ENCODE peak calls at places on chromosomes 13 and 19, in seven cellular contexts. One of them, this sample, is unnamed.

GRCh38 chr13:99087954-99088491 is 110.2 kb upstream of the DOCK9 start:
- DNase-seq in CD8-positive, alpha-beta T cell: no peak
- DNase-seq in CD4-positive, alpha-beta T cell: peak
- DNase-seq in HCT116: no peak
- DNase-seq in AG04449: no peak
- DNase-seq in spleen: peak
- DNase-seq in progenitor cell of endocrine pancreas: no peak
- DNase-seq in this sample: no peak

GRCh38 chr13:28245465-28245864 is 107.1 kb downstream of the PAN3 start:
- DNase-seq in AG04449: no peak
- DNase-seq in progenitor cell of endocrine pancreas: no peak
- DNase-seq in HCT116: no peak
- DNase-seq in spleen: no peak
- DNase-seq in CD8-positive, alpha-beta T cell: no peak
- DNase-seq in CD4-positive, alpha-beta T cell: no peak
- DNase-seq in this sample: no peak

GRCh38 chr13:31007392-31007791 is 74.9 kb downstream of the TEX26 start:
- DNase-seq in CD8-positive, alpha-beta T cell: no peak
- DNase-seq in CD4-positive, alpha-beta T cell: no peak
- DNase-seq in progenitor cell of endocrine pancreas: no peak
- DNase-seq in HCT116: no peak
- DNase-seq in spleen: no peak
- DNase-seq in AG04449: no peak
- DNase-seq in this sample: no peak

GRCh38 chr19:36151144-36152051 is 849 bp downstream of the COX7A1 start:
- DNase-seq in HCT116: no peak
- DNase-seq in progenitor cell of endocrine pancreas: no peak
- DNase-seq in AG04449: no peak
- DNase-seq in spleen: peak
- DNase-seq in CD8-positive, alpha-beta T cell: no peak
- DNase-seq in CD4-positive, alpha-beta T cell: no peak
- DNase-seq in this sample: no peak

GRCh38 chr19:29804493-29804892 is 7.3 kb upstream of the CCNE1 start:
- DNase-seq in AG04449: no peak
- DNase-seq in spleen: no peak
- DNase-seq in CD4-positive, alpha-beta T cell: no peak
- DNase-seq in CD8-positive, alpha-beta T cell: no peak
- DNase-seq in progenitor cell of endocrine pancreas: no peak
- DNase-seq in HCT116: no peak
- DNase-seq in this sample: peak

GRCh38 chr19:51547397-51548212 is 16.1 kb upstream of the SIGLEC6 start:
- DNase-seq in CD8-positive, alpha-beta T cell: no peak
- DNase-seq in AG04449: no peak
- DNase-seq in spleen: no peak
- DNase-seq in CD4-positive, alpha-beta T cell: no peak
- DNase-seq in progenitor cell of endocrine pancreas: no peak
- DNase-seq in HCT116: no peak
- DNase-seq in this sample: no peak

GRCh38 chr13:40271931-40272775 is 394.3 kb downstream of the FOXO1 start:
- DNase-seq in CD8-positive, alpha-beta T cell: no peak
- DNase-seq in CD4-positive, alpha-beta T cell: peak
- DNase-seq in spleen: no peak
- DNase-seq in HCT116: no peak
- DNase-seq in progenitor cell of endocrine pancreas: no peak
- DNase-seq in AG04449: peak
- DNase-seq in this sample: no peak

GRCh38 chr19:57053401-57053800 is 66.4 kb upstream of the USP29 start:
- DNase-seq in progenitor cell of endocrine pancreas: no peak
- DNase-seq in AG04449: no peak
- DNase-seq in CD4-positive, alpha-beta T cell: no peak
- DNase-seq in HCT116: no peak
- DNase-seq in CD8-positive, alpha-beta T cell: no peak
- DNase-seq in spleen: no peak
- DNase-seq in this sample: no peak

GRCh38 chr13:19644947-19645439 is 11.5 kb downstream of the MPHOSPH8 start:
- DNase-seq in progenitor cell of endocrine pancreas: no peak
- DNase-seq in AG04449: no peak
- DNase-seq in spleen: no peak
- DNase-seq in CD8-positive, alpha-beta T cell: no peak
- DNase-seq in HCT116: no peak
- DNase-seq in CD4-positive, alpha-beta T cell: no peak
- DNase-seq in this sample: peak

GRCh38 chr13:113663934-113664333 is 3.1 kb upstream of the GRK1 start:
- DNase-seq in progenitor cell of endocrine pancreas: no peak
- DNase-seq in CD4-positive, alpha-beta T cell: no peak
- DNase-seq in spleen: peak
- DNase-seq in CD8-positive, alpha-beta T cell: no peak
- DNase-seq in AG04449: no peak
- DNase-seq in HCT116: no peak
- DNase-seq in this sample: no peak

GRCh38 chr19:47719047-47719885 is 6.0 kb downstream of the EHD2 start:
- DNase-seq in CD8-positive, alpha-beta T cell: no peak
- DNase-seq in progenitor cell of endocrine pancreas: no peak
- DNase-seq in HCT116: no peak
- DNase-seq in AG04449: peak
- DNase-seq in CD4-positive, alpha-beta T cell: no peak
- DNase-seq in spleen: peak
- DNase-seq in this sample: no peak

GRCh38 chr19:50433201-50434180 is 799 bp downstream of the MYBPC2 start:
- DNase-seq in CD4-positive, alpha-beta T cell: no peak
- DNase-seq in spleen: no peak
- DNase-seq in CD8-positive, alpha-beta T cell: no peak
- DNase-seq in progenitor cell of endocrine pancreas: no peak
- DNase-seq in HCT116: no peak
- DNase-seq in AG04449: no peak
- DNase-seq in this sample: no peak

GRCh38 chr13:110559429-110559943 is 2.0 kb downstream of the RAB20 start:
- DNase-seq in CD4-positive, alpha-beta T cell: no peak
- DNase-seq in progenitor cell of endocrine pancreas: no peak
- DNase-seq in AG04449: no peak
- DNase-seq in HCT116: no peak
- DNase-seq in spleen: peak
- DNase-seq in CD8-positive, alpha-beta T cell: no peak
- DNase-seq in this sample: no peak

GRCh38 chr13:50131998-50132936 is 117.0 kb downstream of the KCNRG start:
- DNase-seq in CD4-positive, alpha-beta T cell: no peak
- DNase-seq in AG04449: no peak
- DNase-seq in CD8-positive, alpha-beta T cell: no peak
- DNase-seq in progenitor cell of endocrine pancreas: no peak
- DNase-seq in spleen: no peak
- DNase-seq in HCT116: no peak
- DNase-seq in this sample: no peak

GRCh38 chr19:35337081-35337983 is 8.3 kb downstream of the CD22 start:
- DNase-seq in CD4-positive, alpha-beta T cell: no peak
- DNase-seq in CD8-positive, alpha-beta T cell: no peak
- DNase-seq in AG04449: no peak
- DNase-seq in HCT116: no peak
- DNase-seq in progenitor cell of endocrine pancreas: no peak
- DNase-seq in spleen: no peak
- DNase-seq in this sample: no peak

GRCh38 chr19:10566658-10567410 is 1.0 kb upstream of the KRI1 start:
- DNase-seq in CD8-positive, alpha-beta T cell: peak
- DNase-seq in CD4-positive, alpha-beta T cell: peak
- DNase-seq in HCT116: no peak
- DNase-seq in progenitor cell of endocrine pancreas: no peak
- DNase-seq in spleen: peak
- DNase-seq in AG04449: no peak
- DNase-seq in this sample: peak

GRCh38 chr19:8615813-8616596 is 5.5 kb upstream of the ADAMTS10 start:
- DNase-seq in CD4-positive, alpha-beta T cell: peak
- DNase-seq in HCT116: peak
- DNase-seq in CD8-positive, alpha-beta T cell: no peak
- DNase-seq in AG04449: no peak
- DNase-seq in spleen: peak
- DNase-seq in progenitor cell of endocrine pancreas: peak
- DNase-seq in this sample: peak

GRCh38 chr13:78239681-78240080 is 321.1 kb upstream of the EDNRB start:
- DNase-seq in CD4-positive, alpha-beta T cell: no peak
- DNase-seq in spleen: no peak
- DNase-seq in CD8-positive, alpha-beta T cell: no peak
- DNase-seq in AG04449: no peak
- DNase-seq in HCT116: no peak
- DNase-seq in progenitor cell of endocrine pancreas: no peak
- DNase-seq in this sample: no peak

GRCh38 chr13:36418022-36418805 is 14.1 kb upstream of the CCNA1 start:
- DNase-seq in HCT116: no peak
- DNase-seq in AG04449: no peak
- DNase-seq in progenitor cell of endocrine pancreas: no peak
- DNase-seq in CD8-positive, alpha-beta T cell: no peak
- DNase-seq in CD4-positive, alpha-beta T cell: no peak
- DNase-seq in spleen: no peak
- DNase-seq in this sample: peak

GRCh38 chr13:23674795-23675640 is 104.8 kb downstream of the TNFRSF19 start:
- DNase-seq in HCT116: no peak
- DNase-seq in spleen: no peak
- DNase-seq in progenitor cell of endocrine pancreas: no peak
- DNase-seq in CD4-positive, alpha-beta T cell: no peak
- DNase-seq in AG04449: peak
- DNase-seq in CD8-positive, alpha-beta T cell: no peak
- DNase-seq in this sample: no peak

GRCh38 chr13:24680258-24680920 is at the start of gene ATP12A:
- DNase-seq in CD4-positive, alpha-beta T cell: no peak
- DNase-seq in AG04449: no peak
- DNase-seq in progenitor cell of endocrine pancreas: peak
- DNase-seq in HCT116: no peak
- DNase-seq in CD8-positive, alpha-beta T cell: peak
- DNase-seq in spleen: no peak
- DNase-seq in this sample: peak
- TF ChIP-seq CTCF in CD4-positive, alpha-beta T cell: no peak
- TF ChIP-seq CTCF in AG04449: no peak
- TF ChIP-seq CTCF in progenitor cell of endocrine pancreas: peak
- TF ChIP-seq CTCF in HCT116: no peak
- TF ChIP-seq CTCF in CD8-positive, alpha-beta T cell: no peak
- TF ChIP-seq CTCF in spleen: no peak
- TF ChIP-seq CTCF in this sample: no peak

GRCh38 chr19:45404557-45405434 is at the start of gene PPP1R13L:
- DNase-seq in spleen: peak
- DNase-seq in HCT116: peak
- DNase-seq in CD4-positive, alpha-beta T cell: peak
- DNase-seq in AG04449: no peak
- DNase-seq in progenitor cell of endocrine pancreas: peak
- DNase-seq in CD8-positive, alpha-beta T cell: no peak
- DNase-seq in this sample: peak

GRCh38 chr19:45401815-45402468 is 2.9 kb downstream of the PPP1R13L start:
- DNase-seq in progenitor cell of endocrine pancreas: no peak
- DNase-seq in HCT116: no peak
- DNase-seq in AG04449: no peak
- DNase-seq in CD4-positive, alpha-beta T cell: no peak
- DNase-seq in spleen: no peak
- DNase-seq in CD8-positive, alpha-beta T cell: no peak
- DNase-seq in this sample: no peak

GRCh38 chr19:45403781-45404556 is 900 bp downstream of the PPP1R13L start:
- DNase-seq in CD4-positive, alpha-beta T cell: peak
- DNase-seq in AG04449: no peak
- DNase-seq in spleen: peak
- DNase-seq in progenitor cell of endocrine pancreas: peak
- DNase-seq in HCT116: no peak
- DNase-seq in CD8-positive, alpha-beta T cell: peak
- DNase-seq in this sample: peak

GRCh38 chr19:45403272-45403671 is 1.6 kb downstream of the PPP1R13L start:
- DNase-seq in progenitor cell of endocrine pancreas: no peak
- DNase-seq in spleen: no peak
- DNase-seq in AG04449: no peak
- DNase-seq in CD4-positive, alpha-beta T cell: no peak
- DNase-seq in CD8-positive, alpha-beta T cell: no peak
- DNase-seq in HCT116: no peak
- DNase-seq in this sample: no peak

GRCh38 chr19:45402469-45403070 is 2.3 kb downstream of the PPP1R13L start:
- DNase-seq in spleen: peak
- DNase-seq in progenitor cell of endocrine pancreas: peak
- DNase-seq in AG04449: no peak
- DNase-seq in CD4-positive, alpha-beta T cell: no peak
- DNase-seq in HCT116: no peak
- DNase-seq in CD8-positive, alpha-beta T cell: no peak
- DNase-seq in this sample: peak
- TF ChIP-seq CTCF in spleen: peak
- TF ChIP-seq CTCF in progenitor cell of endocrine pancreas: peak
- TF ChIP-seq CTCF in AG04449: peak
- TF ChIP-seq CTCF in CD4-positive, alpha-beta T cell: no peak
- TF ChIP-seq CTCF in HCT116: no peak
- TF ChIP-seq CTCF in CD8-positive, alpha-beta T cell: peak
- TF ChIP-seq CTCF in this sample: peak

GRCh38 chr19:13376537-13376936 is 129.7 kb downstream of the CACNA1A start:
- DNase-seq in AG04449: no peak
- DNase-seq in progenitor cell of endocrine pancreas: no peak
- DNase-seq in CD8-positive, alpha-beta T cell: no peak
- DNase-seq in HCT116: no peak
- DNase-seq in spleen: no peak
- DNase-seq in CD4-positive, alpha-beta T cell: no peak
- DNase-seq in this sample: no peak

GRCh38 chr19:13370948-13371347 is 135.3 kb downstream of the CACNA1A start:
- DNase-seq in CD4-positive, alpha-beta T cell: no peak
- DNase-seq in CD8-positive, alpha-beta T cell: no peak
- DNase-seq in progenitor cell of endocrine pancreas: no peak
- DNase-seq in AG04449: no peak
- DNase-seq in HCT116: no peak
- DNase-seq in spleen: no peak
- DNase-seq in this sample: no peak

GRCh38 chr19:13373599-13373998 is 132.7 kb downstream of the CACNA1A start:
- DNase-seq in AG04449: no peak
- DNase-seq in HCT116: no peak
- DNase-seq in progenitor cell of endocrine pancreas: no peak
- DNase-seq in CD8-positive, alpha-beta T cell: no peak
- DNase-seq in spleen: no peak
- DNase-seq in CD4-positive, alpha-beta T cell: no peak
- DNase-seq in this sample: no peak
- TF ChIP-seq CTCF in AG04449: no peak
- TF ChIP-seq CTCF in HCT116: peak
- TF ChIP-seq CTCF in progenitor cell of endocrine pancreas: no peak
- TF ChIP-seq CTCF in CD8-positive, alpha-beta T cell: no peak
- TF ChIP-seq CTCF in spleen: no peak
- TF ChIP-seq CTCF in CD4-positive, alpha-beta T cell: no peak
- TF ChIP-seq CTCF in this sample: no peak

DNA sequence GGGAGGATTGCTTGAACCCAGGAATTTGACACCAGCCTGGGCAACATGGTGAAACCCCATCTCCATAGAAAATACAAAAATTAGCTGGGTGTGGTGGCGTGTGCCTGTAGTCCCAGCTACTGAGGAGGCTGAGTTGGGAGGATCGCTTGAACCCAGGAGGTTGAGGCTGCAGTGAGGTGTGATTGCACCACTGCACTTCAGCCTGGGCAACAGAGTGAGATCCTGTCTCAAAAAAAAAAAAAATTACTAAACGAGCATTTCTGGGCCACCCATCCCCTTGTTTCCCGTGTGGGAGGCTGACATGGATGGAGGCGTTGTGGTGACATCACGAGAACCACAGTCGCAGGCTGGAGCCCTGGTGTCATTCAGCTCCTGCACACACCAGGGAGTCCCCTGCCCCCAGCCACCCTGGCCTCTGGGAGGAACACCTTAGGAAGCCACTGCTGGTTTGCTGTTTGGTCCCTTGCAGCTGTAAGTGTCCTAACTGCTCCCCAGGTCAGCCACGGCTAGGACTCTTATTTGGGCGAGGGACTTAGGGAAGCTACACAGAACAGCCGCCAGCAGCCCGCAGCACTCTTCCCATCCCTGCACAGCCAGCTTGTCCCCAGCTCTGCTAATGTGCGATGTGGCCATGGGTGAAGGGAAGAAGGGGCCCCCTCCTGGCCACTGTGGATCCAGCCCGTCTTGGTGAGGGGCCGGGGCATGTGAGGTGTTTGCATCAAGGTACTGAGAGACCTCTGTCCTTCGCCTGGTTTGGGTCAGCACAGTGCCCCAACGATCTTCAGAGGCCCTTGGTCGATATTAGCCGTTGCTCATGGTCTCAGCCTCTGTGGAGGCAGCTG is 12.7 kb downstream of the NKPD1 start:
- DNase-seq in CD4-positive, alpha-beta T cell: no peak
- DNase-seq in AG04449: no peak
- DNase-seq in CD8-positive, alpha-beta T cell: no peak
- DNase-seq in progenitor cell of endocrine pancreas: no peak
- DNase-seq in HCT116: no peak
- DNase-seq in spleen: no peak
- DNase-seq in this sample: no peak
- TF ChIP-seq CTCF in CD4-positive, alpha-beta T cell: no peak
- TF ChIP-seq CTCF in AG04449: no peak
- TF ChIP-seq CTCF in CD8-positive, alpha-beta T cell: no peak
- TF ChIP-seq CTCF in progenitor cell of endocrine pancreas: no peak
- TF ChIP-seq CTCF in HCT116: no peak
- TF ChIP-seq CTCF in spleen: no peak
- TF ChIP-seq CTCF in this sample: no peak

This sample was measured in GM12865.